ENCODE peak calls at places on chromosomes 2 and 18, in five cellular contexts. One of them, this sample, is unnamed.
A peak's percentile ranks its signal among the peaks of the same experiment; 100 is the strongest.

GRCh38 chr2:61758991-61759390 is 94.9 kb downstream of the FAM161A start:
- DNase-seq in WTC11: no peak
- DNase-seq in ovary: no peak
- DNase-seq in GM23338: no peak
- DNase-seq in endothelial cell: no peak
- DNase-seq in this sample: no peak

GRCh38 chr2:200677721-200678532 is 92.1 kb downstream of the AOX1 start:
- DNase-seq in WTC11: no peak
- DNase-seq in ovary: peak; percentile 66
- DNase-seq in GM23338: peak; percentile 52
- DNase-seq in endothelial cell: no peak
- DNase-seq in this sample: no peak

GRCh38 chr2:186659383-186659782 is 34.5 kb upstream of the FAM171B start:
- DNase-seq in WTC11: no peak
- DNase-seq in ovary: no peak
- DNase-seq in GM23338: no peak
- DNase-seq in endothelial cell: no peak
- DNase-seq in this sample: no peak

GRCh38 chr2:68769586-68770270 is 35.1 kb downstream of the ARHGAP25 start:
- DNase-seq in WTC11: no peak
- DNase-seq in ovary: no peak
- DNase-seq in GM23338: peak; percentile 28
- DNase-seq in endothelial cell: no peak
- DNase-seq in this sample: no peak

GRCh38 chr2:182716665-182716990 is 571 bp downstream of the DNAJC10 start:
- DNase-seq in WTC11: peak; percentile 19
- DNase-seq in ovary: no peak
- DNase-seq in GM23338: no peak
- DNase-seq in endothelial cell: no peak
- DNase-seq in this sample: no peak

GRCh38 chr2:198883604-198884003 is 574.1 kb downstream of the SATB2 start:
- DNase-seq in WTC11: no peak
- DNase-seq in ovary: no peak
- DNase-seq in GM23338: no peak
- DNase-seq in endothelial cell: no peak
- DNase-seq in this sample: no peak

GRCh38 chr2:180722551-180723239 is 257.7 kb upstream of the UBE2E3 start:
- DNase-seq in WTC11: no peak
- DNase-seq in ovary: no peak
- DNase-seq in GM23338: no peak
- DNase-seq in endothelial cell: no peak
- DNase-seq in this sample: no peak

GRCh38 chr2:226544581-226545210 is 254.9 kb downstream of the IRS1 start:
- DNase-seq in WTC11: no peak
- DNase-seq in ovary: no peak
- DNase-seq in GM23338: no peak
- DNase-seq in endothelial cell: no peak
- DNase-seq in this sample: no peak

GRCh38 chr2:223995569-223995968 is 38.3 kb downstream of the MRPL44 start:
- DNase-seq in WTC11: no peak
- DNase-seq in ovary: no peak
- DNase-seq in GM23338: no peak
- DNase-seq in endothelial cell: no peak
- DNase-seq in this sample: no peak

GRCh38 chr2:10478298-10478625 is 30.1 kb upstream of the ODC1 start:
- DNase-seq in WTC11: no peak
- DNase-seq in ovary: no peak
- DNase-seq in GM23338: no peak
- DNase-seq in endothelial cell: no peak
- DNase-seq in this sample: no peak

GRCh38 chr2:220775856-220776467 is 796.1 kb downstream of the EPHA4 start:
- DNase-seq in WTC11: no peak
- DNase-seq in ovary: no peak
- DNase-seq in GM23338: peak; percentile 6
- DNase-seq in endothelial cell: no peak
- DNase-seq in this sample: no peak

GRCh38 chr2:119085613-119086012 is 72.9 kb downstream of the C1QL2 start:
- DNase-seq in WTC11: no peak
- DNase-seq in ovary: peak; percentile 39
- DNase-seq in GM23338: no peak
- DNase-seq in endothelial cell: no peak
- DNase-seq in this sample: no peak

GRCh38 chr2:28325567-28326468 is 66.8 kb upstream of the FOSL2 start:
- DNase-seq in WTC11: no peak
- DNase-seq in ovary: no peak
- DNase-seq in GM23338: no peak
- DNase-seq in endothelial cell: no peak
- DNase-seq in this sample: no peak

GRCh38 chr2:236562434-236562833 is 7.2 kb upstream of the ACKR3 start:
- DNase-seq in WTC11: peak; percentile 34
- DNase-seq in ovary: no peak
- DNase-seq in GM23338: peak; percentile 55
- DNase-seq in endothelial cell: no peak
- DNase-seq in this sample: no peak

GRCh38 chr18:10519366-10519765 is 6.5 kb upstream of the NAPG start:
- DNase-seq in WTC11: no peak
- DNase-seq in ovary: no peak
- DNase-seq in GM23338: no peak
- DNase-seq in endothelial cell: no peak
- DNase-seq in this sample: no peak

GRCh38 chr18:10519999-10520935 is 5.6 kb upstream of the NAPG start:
- DNase-seq in WTC11: peak; percentile 74
- DNase-seq in ovary: peak; percentile 87
- DNase-seq in GM23338: peak; percentile 89
- DNase-seq in endothelial cell: peak; percentile 76
- DNase-seq in this sample: peak; percentile 79

GRCh38 chr18:10516078-10516477 is 9.7 kb upstream of the NAPG start:
- DNase-seq in WTC11: no peak
- DNase-seq in ovary: no peak
- DNase-seq in GM23338: no peak
- DNase-seq in endothelial cell: no peak
- DNase-seq in this sample: no peak

GRCh38 chr18:10515456-10515855 is 10.4 kb upstream of the NAPG start:
- DNase-seq in WTC11: no peak
- DNase-seq in ovary: no peak
- DNase-seq in GM23338: no peak
- DNase-seq in endothelial cell: no peak
- DNase-seq in this sample: no peak

DNA sequence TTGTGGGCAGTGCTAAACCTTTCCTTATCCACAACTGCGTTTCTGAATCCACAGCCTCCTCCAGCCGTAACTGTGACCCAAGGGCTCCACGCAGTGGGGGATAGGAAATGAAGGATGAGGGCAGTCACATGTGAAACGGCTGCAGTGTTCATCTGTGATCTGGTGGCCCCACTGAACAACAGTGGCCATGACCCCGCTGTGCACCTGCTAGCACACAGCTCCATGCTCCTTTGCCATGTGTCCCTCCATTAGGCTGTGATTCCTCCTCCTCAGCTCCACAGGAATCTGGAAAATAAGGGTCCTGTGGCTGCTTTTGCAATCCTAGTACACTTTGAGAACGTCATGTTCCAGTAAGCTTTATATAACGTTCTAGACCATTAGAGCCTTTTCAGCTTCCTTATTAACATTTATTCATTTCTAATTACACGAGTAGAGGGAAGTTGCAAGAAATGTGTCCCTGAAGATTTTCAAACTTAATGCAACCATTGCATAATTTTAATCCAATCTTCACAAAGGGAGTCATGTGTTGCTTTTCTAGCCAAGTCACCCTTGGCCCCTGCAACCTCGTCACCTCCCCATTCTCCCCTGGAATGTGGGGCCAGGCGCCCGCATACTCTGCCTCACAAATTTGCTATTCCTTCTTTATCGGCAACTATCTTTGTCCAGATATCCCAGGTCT is 7.1 kb upstream of the NAPG start:
- DNase-seq in WTC11: no peak
- DNase-seq in ovary: peak; percentile 79
- DNase-seq in GM23338: no peak
- DNase-seq in endothelial cell: no peak
- DNase-seq in this sample: peak; percentile 65
- TF ChIP-seq CTCF in WTC11: no peak
- TF ChIP-seq CTCF in ovary: peak; percentile 45
- TF ChIP-seq CTCF in GM23338: peak; percentile 51
- TF ChIP-seq CTCF in endothelial cell: no peak
- TF ChIP-seq CTCF in this sample: no peak

DNA sequence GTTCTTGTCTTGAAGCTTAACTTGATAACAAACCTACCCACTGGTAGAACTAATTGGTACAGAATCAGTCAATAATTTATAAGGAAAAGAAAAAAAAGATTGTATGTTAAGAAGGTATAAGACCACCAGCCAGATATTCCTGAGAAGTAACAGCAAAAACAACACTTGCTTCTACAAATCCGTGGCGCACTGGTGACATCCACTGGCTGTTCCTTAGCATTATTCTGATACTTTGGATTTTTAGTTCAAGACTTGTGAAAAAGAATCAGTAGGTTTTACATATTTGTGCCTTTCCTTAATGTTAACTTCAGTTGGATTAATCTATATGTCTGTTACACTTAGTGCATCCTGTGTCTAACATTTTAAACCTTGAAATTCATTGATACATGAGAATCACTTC is 141.8 kb downstream of the GRB14 start:
- DNase-seq in WTC11: peak; percentile 57
- DNase-seq in ovary: peak; percentile 59
- DNase-seq in GM23338: peak; percentile 72
- DNase-seq in endothelial cell: peak; percentile 53
- DNase-seq in this sample: peak; percentile 48
- TF ChIP-seq CTCF in WTC11: peak; percentile 16
- TF ChIP-seq CTCF in ovary: peak; percentile 11
- TF ChIP-seq CTCF in GM23338: peak; percentile 88
- TF ChIP-seq CTCF in endothelial cell: peak; percentile 19
- TF ChIP-seq CTCF in this sample: no peak

DNA sequence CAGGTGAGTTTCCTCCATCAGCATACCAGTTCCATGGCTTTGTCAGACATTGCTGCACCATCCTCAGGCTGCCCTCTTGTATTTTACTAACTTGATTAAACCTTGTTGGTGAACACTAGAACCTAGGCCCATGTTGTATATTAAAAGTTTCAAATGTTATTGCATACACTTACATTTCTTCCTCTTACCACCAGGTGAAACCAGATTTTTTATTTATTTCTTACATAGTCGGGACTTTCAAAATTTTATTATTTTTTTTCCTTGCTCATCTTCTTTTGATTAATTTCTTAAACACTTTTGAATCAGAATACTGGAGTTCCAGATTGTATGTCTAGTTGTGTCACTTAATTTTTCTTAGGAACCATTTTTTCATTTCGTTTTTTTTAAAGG is 5.9 kb downstream of the CERS6 start:
- DNase-seq in WTC11: no peak
- DNase-seq in ovary: no peak
- DNase-seq in GM23338: no peak
- DNase-seq in endothelial cell: no peak
- DNase-seq in this sample: no peak
- TF ChIP-seq CTCF in WTC11: no peak
- TF ChIP-seq CTCF in ovary: no peak
- TF ChIP-seq CTCF in GM23338: no peak
- TF ChIP-seq CTCF in endothelial cell: peak; percentile 41
- TF ChIP-seq CTCF in this sample: peak; percentile 22

DNA sequence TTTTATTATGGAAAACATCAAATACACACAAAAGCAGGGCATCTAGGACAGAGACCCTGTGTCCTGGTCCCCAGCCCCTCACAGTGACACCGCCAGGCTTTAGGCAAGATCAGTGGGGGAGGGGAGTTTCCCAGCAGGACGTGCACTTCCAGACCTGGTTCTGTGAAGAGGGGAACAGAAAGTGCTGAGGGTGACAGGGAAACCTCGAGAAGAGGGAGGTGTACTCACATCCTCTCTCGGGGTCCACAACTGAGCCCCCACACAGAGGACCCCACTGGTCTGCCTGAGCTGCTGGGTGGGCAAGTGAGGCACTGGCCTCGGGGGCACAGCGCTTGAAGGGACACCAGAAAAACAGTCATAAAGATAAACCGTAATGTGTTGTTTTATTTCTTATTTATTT is 4.4 kb upstream of the GPR35 start:
- DNase-seq in WTC11: no peak
- DNase-seq in ovary: peak; percentile 17
- DNase-seq in GM23338: no peak
- DNase-seq in endothelial cell: no peak
- DNase-seq in this sample: no peak
- TF ChIP-seq CTCF in WTC11: no peak
- TF ChIP-seq CTCF in ovary: no peak
- TF ChIP-seq CTCF in GM23338: no peak
- TF ChIP-seq CTCF in endothelial cell: no peak
- TF ChIP-seq CTCF in this sample: no peak

DNA sequence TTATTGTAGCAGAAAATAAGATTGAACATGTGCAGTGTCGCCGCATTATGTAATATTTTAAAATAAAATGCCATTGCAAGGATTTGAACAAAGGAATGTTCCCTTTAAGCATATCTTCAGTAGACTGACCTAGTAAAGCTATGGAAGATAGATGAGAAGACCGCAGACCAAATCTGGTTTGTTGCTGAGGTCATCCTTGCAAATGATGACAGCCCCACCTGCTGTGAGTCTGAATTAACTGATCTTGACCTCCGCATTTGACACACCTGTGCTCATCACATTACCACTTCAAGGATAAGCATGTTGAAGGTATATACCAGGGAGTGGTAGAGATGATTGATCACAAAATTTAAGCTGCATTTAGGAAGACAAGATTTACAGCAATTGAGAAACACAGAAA is 96.2 kb downstream of the NYAP2 start:
- DNase-seq in WTC11: no peak
- DNase-seq in ovary: no peak
- DNase-seq in GM23338: no peak
- DNase-seq in endothelial cell: no peak
- DNase-seq in this sample: no peak
- TF ChIP-seq CTCF in WTC11: no peak
- TF ChIP-seq CTCF in ovary: no peak
- TF ChIP-seq CTCF in GM23338: peak; percentile 40
- TF ChIP-seq CTCF in endothelial cell: no peak
- TF ChIP-seq CTCF in this sample: no peak

DNA sequence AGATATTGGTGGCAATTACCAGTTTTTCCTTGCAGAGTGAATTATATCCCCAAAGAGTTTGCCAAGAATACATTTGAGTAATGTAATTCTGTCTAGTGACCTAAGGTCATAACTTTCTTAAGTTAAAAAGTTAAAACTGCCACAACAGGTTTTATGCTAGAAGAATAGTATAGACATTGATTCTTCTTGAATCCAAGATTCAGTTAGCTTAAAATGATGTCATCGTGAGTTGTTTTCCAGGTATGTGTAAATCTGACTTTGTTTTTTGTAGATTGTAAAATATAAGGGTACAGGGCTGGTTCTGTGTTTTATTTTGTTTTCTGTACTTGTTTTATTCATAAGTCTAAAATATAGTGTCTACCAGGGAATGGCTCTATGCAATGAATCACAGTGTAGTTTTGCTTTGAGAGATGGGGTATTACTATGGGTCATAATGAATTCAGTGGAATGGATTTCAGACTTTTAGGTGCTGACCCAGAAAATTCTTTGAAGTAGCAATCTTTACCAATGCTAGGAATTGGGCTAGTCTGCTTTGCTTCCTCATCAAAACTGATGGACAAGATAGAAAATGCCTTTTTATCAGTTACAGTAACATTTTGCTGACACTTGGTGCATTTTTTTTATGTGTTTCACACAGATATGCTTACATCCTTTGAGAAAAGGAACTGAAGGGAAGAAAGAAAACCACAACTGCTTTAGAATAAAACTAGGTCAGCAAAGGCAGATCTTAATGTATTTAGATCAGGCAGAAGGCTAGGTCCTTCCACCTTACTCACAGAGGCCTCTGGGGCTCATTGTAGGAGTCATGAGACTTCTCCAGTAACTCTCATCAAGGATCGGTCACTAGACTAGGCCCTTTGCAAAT is 20.8 kb upstream of the MGAT5 start:
- DNase-seq in WTC11: no peak
- DNase-seq in ovary: no peak
- DNase-seq in GM23338: no peak
- DNase-seq in endothelial cell: no peak
- DNase-seq in this sample: no peak
- TF ChIP-seq CTCF in WTC11: no peak
- TF ChIP-seq CTCF in ovary: no peak
- TF ChIP-seq CTCF in GM23338: no peak
- TF ChIP-seq CTCF in endothelial cell: no peak
- TF ChIP-seq CTCF in this sample: no peak